ENCODE peak calls at places on chromosome 10, in seven cellular contexts. One of them, this sample, is unnamed.

GRCh38 chr10:111281516-111281915 is 204.7 kb downstream of the ADRA2A start:
- DNase-seq in HT1080: no peak
- DNase-seq in iPS-NIHi11: peak
- DNase-seq in H9: peak
- DNase-seq in LoVo: peak
- DNase-seq in Right ventricle myocardium superior: no peak
- DNase-seq in NCI-H69: no peak
- DNase-seq in this sample: no peak

GRCh38 chr10:74901240-74901827 is 74.9 kb downstream of the KAT6B start:
- DNase-seq in HT1080: no peak
- DNase-seq in iPS-NIHi11: no peak
- DNase-seq in H9: no peak
- DNase-seq in LoVo: no peak
- DNase-seq in Right ventricle myocardium superior: no peak
- DNase-seq in NCI-H69: peak
- DNase-seq in this sample: no peak

GRCh38 chr10:99682752-99683151 is 23.4 kb downstream of the ENTPD7 start:
- DNase-seq in HT1080: peak
- DNase-seq in iPS-NIHi11: peak
- DNase-seq in H9: no peak
- DNase-seq in LoVo: no peak
- DNase-seq in Right ventricle myocardium superior: no peak
- DNase-seq in NCI-H69: peak
- DNase-seq in this sample: no peak

GRCh38 chr10:74924251-74924954 is 98.0 kb downstream of the KAT6B start:
- DNase-seq in HT1080: peak
- DNase-seq in iPS-NIHi11: no peak
- DNase-seq in H9: no peak
- DNase-seq in LoVo: peak
- DNase-seq in Right ventricle myocardium superior: no peak
- DNase-seq in NCI-H69: peak
- DNase-seq in this sample: no peak

GRCh38 chr10:112815238-112816032 is 134.6 kb upstream of the TCF7L2 start:
- DNase-seq in HT1080: peak
- DNase-seq in iPS-NIHi11: no peak
- DNase-seq in H9: no peak
- DNase-seq in LoVo: no peak
- DNase-seq in Right ventricle myocardium superior: no peak
- DNase-seq in NCI-H69: no peak
- DNase-seq in this sample: no peak

GRCh38 chr10:21536874-21537273 is 2.8 kb downstream of the MLLT10 start:
- DNase-seq in HT1080: no peak
- DNase-seq in iPS-NIHi11: no peak
- DNase-seq in H9: no peak
- DNase-seq in LoVo: no peak
- DNase-seq in Right ventricle myocardium superior: no peak
- DNase-seq in NCI-H69: no peak
- DNase-seq in this sample: no peak

GRCh38 chr10:42980553-42981357 is 96.1 kb upstream of the RET start:
- DNase-seq in HT1080: no peak
- DNase-seq in iPS-NIHi11: no peak
- DNase-seq in H9: peak
- DNase-seq in LoVo: no peak
- DNase-seq in Right ventricle myocardium superior: peak
- DNase-seq in NCI-H69: no peak
- DNase-seq in this sample: no peak

GRCh38 chr10:115937756-115938032 is 335.3 kb downstream of the GFRA1 start:
- DNase-seq in HT1080: no peak
- DNase-seq in iPS-NIHi11: no peak
- DNase-seq in H9: no peak
- DNase-seq in LoVo: no peak
- DNase-seq in Right ventricle myocardium superior: no peak
- DNase-seq in NCI-H69: peak
- DNase-seq in this sample: no peak

GRCh38 chr10:19788075-19788686 is 28.1 kb upstream of the PLXDC2 start:
- DNase-seq in HT1080: peak
- DNase-seq in iPS-NIHi11: peak
- DNase-seq in H9: no peak
- DNase-seq in LoVo: peak
- DNase-seq in Right ventricle myocardium superior: no peak
- DNase-seq in NCI-H69: peak
- DNase-seq in this sample: no peak

GRCh38 chr10:43885842-43886241 is 237.2 kb upstream of the ZNF32 start:
- DNase-seq in HT1080: no peak
- DNase-seq in iPS-NIHi11: peak
- DNase-seq in H9: peak
- DNase-seq in LoVo: no peak
- DNase-seq in Right ventricle myocardium superior: no peak
- DNase-seq in NCI-H69: no peak
- DNase-seq in this sample: no peak

GRCh38 chr10:57657164-57657765 is 610.4 kb downstream of the IPMK start:
- DNase-seq in HT1080: peak
- DNase-seq in iPS-NIHi11: peak
- DNase-seq in H9: peak
- DNase-seq in LoVo: peak
- DNase-seq in Right ventricle myocardium superior: peak
- DNase-seq in NCI-H69: peak
- DNase-seq in this sample: peak

GRCh38 chr10:47361293-47361692 is 13.1 kb downstream of the RBP3 start:
- DNase-seq in HT1080: no peak
- DNase-seq in iPS-NIHi11: peak
- DNase-seq in H9: peak
- DNase-seq in LoVo: no peak
- DNase-seq in Right ventricle myocardium superior: no peak
- DNase-seq in NCI-H69: peak
- DNase-seq in this sample: peak

GRCh38 chr10:62779487-62780248 is 24.9 kb upstream of the ADO start:
- DNase-seq in HT1080: no peak
- DNase-seq in iPS-NIHi11: no peak
- DNase-seq in H9: no peak
- DNase-seq in LoVo: no peak
- DNase-seq in Right ventricle myocardium superior: no peak
- DNase-seq in NCI-H69: peak
- DNase-seq in this sample: no peak

GRCh38 chr10:12412671-12413368 is 63.5 kb downstream of the CAMK1D start:
- DNase-seq in HT1080: no peak
- DNase-seq in iPS-NIHi11: no peak
- DNase-seq in H9: no peak
- DNase-seq in LoVo: no peak
- DNase-seq in Right ventricle myocardium superior: no peak
- DNase-seq in NCI-H69: no peak
- DNase-seq in this sample: no peak

GRCh38 chr10:102231357-102232318 is 5.5 kb downstream of the ELOVL3 start:
- DNase-seq in HT1080: no peak
- DNase-seq in iPS-NIHi11: peak
- DNase-seq in H9: peak
- DNase-seq in LoVo: no peak
- DNase-seq in Right ventricle myocardium superior: peak
- DNase-seq in NCI-H69: peak
- DNase-seq in this sample: no peak

GRCh38 chr10:100155936-100156335 is 29.9 kb downstream of the ERLIN1 start:
- DNase-seq in HT1080: no peak
- DNase-seq in iPS-NIHi11: no peak
- DNase-seq in H9: no peak
- DNase-seq in LoVo: no peak
- DNase-seq in Right ventricle myocardium superior: no peak
- DNase-seq in NCI-H69: no peak
- DNase-seq in this sample: no peak

GRCh38 chr10:83908987-83909386 is 230.3 kb upstream of the GHITM start:
- DNase-seq in HT1080: no peak
- DNase-seq in iPS-NIHi11: peak
- DNase-seq in H9: no peak
- DNase-seq in LoVo: no peak
- DNase-seq in Right ventricle myocardium superior: no peak
- DNase-seq in NCI-H69: peak
- DNase-seq in this sample: no peak